ENCODE peak calls at places on chromosome 13, in five cellular contexts. T is cardiac fibroblast, P is left lung, B is dorsolateral prefrontal cortex, O is heart right ventricle. D is an unnamed sample.
A peak's percentile ranks its signal among the peaks of the same experiment; 100 is the strongest.

GRCh38 chr13:24718192-24718965 is 38.2 kb downstream of the ATP12A start:
- DNase-seq in T (no peak), P (no peak), B (no peak), O (peak; percentile 18), D (no peak)

GRCh38 chr13:60583911-60584753 is 187.1 kb downstream of the TDRD3 start:
- DNase-seq in T (peak; percentile 72), P (peak; percentile 36), B (no peak), O (no peak), D (peak; percentile 73)

GRCh38 chr13:30832845-30833332 is 73.2 kb upstream of the MEDAG start:
- DNase-seq in T (peak; percentile 54), P (peak; percentile 58), B (peak; percentile 56), O (no peak), D (peak; percentile 71)

GRCh38 chr13:83613524-83613923 is 268.8 kb downstream of the SLITRK1 start:
- DNase-seq in T (no peak), P (no peak), B (no peak), O (no peak), D (no peak)

GRCh38 chr13:39196957-39197644 is 158.8 kb downstream of the NHLRC3 start:
- DNase-seq in T (no peak), P (no peak), B (no peak), O (no peak), D (no peak)

GRCh38 chr13:24361138-24361537 is 51.8 kb downstream of the C1QTNF9 start:
- DNase-seq in T (no peak), P (no peak), B (no peak), O (no peak), D (no peak)

GRCh38 chr13:28185256-28185655 is 46.9 kb downstream of the PAN3 start:
- DNase-seq in T (peak; percentile 27), P (no peak), B (no peak), O (no peak), D (no peak)

GRCh38 chr13:42878721-42879120 is 97.3 kb downstream of the FAM216B start:
- DNase-seq in T (peak; percentile 68), P (no peak), B (no peak), O (no peak), D (no peak)

GRCh38 chr13:61084983-61085382 is 330.7 kb downstream of the PCDH20 start:
- DNase-seq in T (no peak), P (no peak), B (no peak), O (no peak), D (no peak)

GRCh38 chr13:89372193-89372592 is 1701.0 kb downstream of the SLITRK5 start:
- DNase-seq in T (no peak), P (no peak), B (no peak), O (no peak), D (no peak)

GRCh38 chr13:41179593-41180250 is 14.6 kb downstream of the KBTBD7 start:
- DNase-seq in T (peak; percentile 27), P (no peak), B (no peak), O (no peak), D (peak; percentile 25)

GRCh38 chr13:20462533-20462915 is 63.1 kb downstream of the CRYL1 start:
- DNase-seq in T (no peak), P (no peak), B (no peak), O (no peak), D (no peak)

GRCh38 chr13:47680752-47681151 is 320.3 kb downstream of the SUCLA2 start:
- DNase-seq in T (peak; percentile 46), P (no peak), B (no peak), O (no peak), D (peak; percentile 45)

GRCh38 chr13:99617474-99618255 is 116.4 kb downstream of the TM9SF2 start:
- DNase-seq in T (peak; percentile 73), P (no peak), B (no peak), O (peak; percentile 38), D (peak; percentile 52)

GRCh38 chr13:105774739-105775460 is 760.6 kb downstream of the EFNB2 start:
- DNase-seq in T (no peak), P (no peak), B (no peak), O (no peak), D (peak; percentile 58)

GRCh38 chr13:106143392-106143791 is 392.1 kb downstream of the EFNB2 start:
- DNase-seq in T (no peak), P (no peak), B (no peak), O (no peak), D (peak; percentile 77)

GRCh38 chr13:113455384-113455783 is 2.1 kb upstream of the ADPRHL1 start:
- DNase-seq in T (no peak), P (no peak), B (no peak), O (no peak), D (no peak)

GRCh38 chr13:113452942-113453901 is at the start of gene ADPRHL1:
- DNase-seq in T (no peak), P (no peak), B (no peak), O (peak; percentile 78), D (no peak)

GRCh38 chr13:113451951-113452421 is 1.3 kb downstream of the ADPRHL1 start:
- DNase-seq in T (peak; percentile 23), P (no peak), B (no peak), O (peak; percentile 76), D (no peak)

GRCh38 chr13:113454936-113455335 is 1.6 kb upstream of the ADPRHL1 start:
- DNase-seq in T (no peak), P (no peak), B (no peak), O (no peak), D (no peak)

DNA sequence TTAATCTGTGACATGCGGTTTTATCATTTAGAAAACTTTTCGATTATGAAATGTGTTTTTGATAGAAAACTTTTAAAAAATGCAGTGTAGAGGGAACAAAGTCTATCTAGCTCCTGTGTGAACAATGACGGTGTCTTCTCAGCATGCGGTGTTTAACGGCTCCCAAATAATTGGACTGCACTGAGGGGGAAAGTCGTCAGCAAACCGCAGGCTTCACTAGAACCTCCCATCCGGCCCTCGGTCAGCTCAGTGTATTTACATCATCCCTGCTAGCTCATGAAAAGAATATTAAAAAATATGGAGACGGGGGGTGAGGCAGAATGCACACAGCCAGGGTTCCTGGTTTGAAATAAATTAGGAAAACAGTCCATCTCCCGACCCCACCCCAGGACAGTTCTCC is 674 bp upstream of the ADPRHL1 start:
- DNase-seq in T (peak; percentile 76), P (no peak), B (no peak), O (no peak), D (peak; percentile 46)
- H3K4me3 ChIP-seq in T (no peak overlapping the region), P (no peak overlapping the region), B (peak overlapping the region; percentile 15), O (no peak overlapping the region), D (no peak overlapping the region)

DNA sequence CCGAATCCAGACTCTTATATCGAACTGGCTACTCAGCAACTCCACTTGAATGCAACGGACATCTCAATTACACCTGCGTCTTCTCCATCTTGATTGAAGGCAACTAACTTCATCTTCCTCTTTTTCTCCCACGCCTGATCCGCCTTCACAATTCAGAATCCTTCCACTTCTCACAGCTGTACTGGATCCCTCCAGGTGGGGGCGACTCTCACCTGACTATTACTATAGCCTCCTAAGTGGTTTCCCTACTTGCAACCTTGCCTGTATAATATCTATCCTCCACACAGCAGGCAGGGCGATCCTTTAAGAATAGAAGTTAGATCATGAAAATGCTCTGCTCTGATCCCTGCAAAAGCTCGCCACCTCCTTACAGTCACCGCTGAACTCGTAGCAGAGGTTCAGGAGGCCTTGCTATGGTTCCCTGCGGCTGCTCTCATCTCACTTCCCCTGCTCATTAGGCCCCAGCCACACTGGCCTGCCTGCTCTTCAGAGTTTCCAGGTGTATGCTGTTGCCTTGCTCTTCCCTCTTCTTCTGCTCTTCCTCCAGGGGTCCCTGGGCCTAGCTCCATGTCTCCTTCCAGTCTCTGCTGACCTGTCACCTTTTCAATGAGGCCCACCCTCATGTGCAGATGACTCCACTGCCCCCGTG is 31.9 kb downstream of the RFXAP start:
- DNase-seq in T (no peak), P (no peak), B (no peak), O (no peak), D (no peak)
- TF ChIP-seq CTCF in T (peak; percentile 21), P (no peak), B (no peak), O (peak; percentile 25), D (peak; percentile 19)

GRCh38 chr13:74290324-74290773 is 156.1 kb upstream of the KLF12 start:
- DNase-seq in T (peak; percentile 92), P (no peak), B (no peak), O (peak; percentile 55), D (peak; percentile 69)
- H3K4me3 ChIP-seq in T (no peak overlapping the region), P (no peak overlapping the region), B (peak overlapping the region; percentile 46), O (no peak overlapping the region), D (no peak overlapping the region)

DNA sequence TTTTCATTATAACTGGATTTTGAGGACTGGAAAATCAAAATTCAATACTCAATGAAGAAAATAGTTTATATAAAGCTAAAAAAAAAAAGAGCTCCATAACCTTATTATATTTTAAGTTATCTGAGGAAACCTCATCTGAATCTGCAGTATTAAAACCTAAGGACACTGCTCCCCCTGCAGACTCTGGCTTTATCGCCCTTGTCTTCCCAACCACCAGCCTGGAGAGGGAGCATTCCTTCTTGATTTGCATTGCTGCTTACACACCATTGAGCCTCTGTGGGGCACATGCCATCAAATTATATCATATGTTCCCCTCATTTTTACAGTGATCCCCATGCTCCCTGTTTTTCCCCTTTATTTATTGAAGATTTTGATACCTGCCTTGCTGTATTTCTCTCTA is 871.4 kb upstream of the GPC6 start:
- DNase-seq in T (peak; percentile 77), P (no peak), B (no peak), O (no peak), D (peak; percentile 25)
- TF ChIP-seq CTCF in T (peak; percentile 14), P (peak; percentile 11), B (no peak), O (peak; percentile 36), D (peak; percentile 54)

DNA sequence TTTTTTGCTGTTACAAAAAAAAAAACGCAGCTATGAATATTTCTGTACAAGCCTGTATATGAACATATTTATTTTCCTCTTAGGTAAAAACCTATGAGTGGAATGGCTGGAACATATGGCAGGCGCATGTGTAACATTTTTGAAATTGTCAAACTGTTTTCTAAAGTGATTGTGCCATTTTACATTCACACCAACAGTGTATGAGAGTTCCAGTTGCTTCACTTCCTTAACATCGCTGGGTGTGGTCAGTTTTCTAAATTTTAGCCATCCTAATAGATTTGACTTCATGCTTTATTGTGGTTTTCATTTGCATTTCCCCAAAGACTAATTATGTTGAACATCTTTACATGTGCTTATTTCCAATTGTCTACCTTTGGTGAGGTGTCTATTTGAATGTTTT is 306.8 kb downstream of the KCNRG start:
- DNase-seq in T (no peak), P (no peak), B (no peak), O (no peak), D (no peak)
- H3K4me3 ChIP-seq in T (no peak overlapping the region), P (no peak overlapping the region), B (no peak overlapping the region), O (no peak overlapping the region), D (no peak overlapping the region)

GRCh38 chr13:98144501-98145350 is 1.8 kb downstream of the FARP1 start:
- DNase-seq in T (peak; percentile 47), P (no peak), B (no peak), O (no peak), D (peak; percentile 79)
- TF ChIP-seq CTCF in T (peak; percentile 12), P (no peak), B (no peak), O (no peak), D (peak; percentile 45)

GRCh38 chr13:52949044-52949443 is 79.6 kb upstream of the OLFM4 start:
- DNase-seq in T (no peak), P (no peak), B (no peak), O (no peak), D (no peak)

GRCh38 chr13:52950436-52950960 is 78.1 kb upstream of the OLFM4 start:
- DNase-seq in T (no peak), P (no peak), B (no peak), O (no peak), D (no peak)

GRCh38 chr13:52955505-52955904 is 73.1 kb upstream of the OLFM4 start:
- DNase-seq in T (no peak), P (no peak), B (no peak), O (no peak), D (no peak)

GRCh38 chr13:52949744-52950143 is 78.9 kb upstream of the OLFM4 start:
- DNase-seq in T (no peak), P (no peak), B (peak; percentile 65), O (no peak), D (no peak)

GRCh38 chr13:52954838-52955237 is 73.8 kb upstream of the OLFM4 start:
- DNase-seq in T (no peak), P (no peak), B (no peak), O (no peak), D (no peak)
- H3K4me3 ChIP-seq in T (no peak overlapping the region), P (no peak overlapping the region), B (no peak overlapping the region), O (no peak overlapping the region), D (no peak overlapping the region)

D was measured in fibroblast of villous mesenchyme.